ENCODE peak calls at places on chromosome 13, in six cellular contexts. O is mesendoderm, W is mesenchymal stem cell, Y is IMR-90, A is H1, P is trophoblast cell. U is an unnamed sample.
A peak's percentile ranks its signal among the peaks of the same experiment; 100 is the strongest.

GRCh38 chr13:26050568-26051230 is 1.1 kb downstream of the SHISA2 start:
- DNase-seq in P (peak; percentile 39), A (peak; percentile 80), O (peak; percentile 70), Y (no peak), W (peak; percentile 51), U (peak; percentile 30)

GRCh38 chr13:90867336-90867683 is 480.2 kb upstream of the MIR17HG start:
- DNase-seq in Y (peak; percentile 27), P (peak; percentile 57), A (peak; percentile 80), W (peak; percentile 81), O (peak; percentile 87), U (peak; percentile 64)

GRCh38 chr13:99380921-99381645 is 73.9 kb upstream of the GPR183 start:
- DNase-seq in A (peak; percentile 19), P (no peak), O (no peak), W (no peak), Y (peak; percentile 7), U (no peak)

GRCh38 chr13:61170791-61171330 is 244.8 kb downstream of the PCDH20 start:
- DNase-seq in A (no peak), P (no peak), O (no peak), Y (no peak), W (no peak), U (no peak)

GRCh38 chr13:114074671-114075315 is 57.6 kb downstream of the RASA3 start:
- DNase-seq in A (no peak), Y (no peak), P (no peak), O (no peak), W (no peak), U (no peak)

GRCh38 chr13:39244561-39245230 is 206.4 kb downstream of the NHLRC3 start:
- DNase-seq in A (no peak), Y (no peak), W (no peak), O (no peak), P (no peak), U (no peak)

GRCh38 chr13:85529216-85529590 is 270.0 kb downstream of the SLITRK6 start:
- DNase-seq in W (peak; percentile 19), Y (peak; percentile 44), A (no peak), O (peak; percentile 3), P (peak; percentile 54), U (no peak)

GRCh38 chr13:99280166-99280565 is 22.0 kb upstream of the GPR18 start:
- DNase-seq in W (peak; percentile 61), O (no peak), A (no peak), Y (no peak), P (peak; percentile 33), U (no peak)

GRCh38 chr13:65555973-65556372 is 1674.2 kb downstream of the PCDH9 start:
- DNase-seq in O (no peak), P (no peak), Y (no peak), W (no peak), A (no peak), U (no peak)

GRCh38 chr13:74036373-74036772 is 97.8 kb downstream of the KLF12 start:
- DNase-seq in W (no peak), Y (no peak), O (peak; percentile 98), P (peak; percentile 99), A (no peak), U (no peak)

GRCh38 chr13:42110410-42111155 is 62.1 kb downstream of the DGKH start:
- DNase-seq in Y (peak; percentile 82), P (peak; percentile 96), A (no peak), W (peak; percentile 89), O (peak; percentile 49), U (peak; percentile 59)

GRCh38 chr13:48234652-48235099 is 1.7 kb downstream of the ITM2B start:
- DNase-seq in P (no peak), W (peak; percentile 26), O (peak; percentile 8), Y (no peak), A (no peak), U (no peak)

GRCh38 chr13:96817336-96817941 is 176.8 kb downstream of the OXGR1 start:
- DNase-seq in Y (peak; percentile 10), O (peak; percentile 55), P (peak; percentile 57), W (peak; percentile 43), A (no peak), U (peak; percentile 23)

GRCh38 chr13:101698400-101698799 is 245.9 kb downstream of the ITGBL1 start:
- DNase-seq in Y (peak; percentile 7), O (no peak), A (no peak), W (no peak), P (no peak), U (no peak)

GRCh38 chr13:64648293-64648692 is 2581.8 kb downstream of the PCDH9 start:
- DNase-seq in P (no peak), O (no peak), A (no peak), W (no peak), Y (no peak), U (no peak)

GRCh38 chr13:64206430-64207225 is 2791.0 kb upstream of the PCDH20 start:
- DNase-seq in Y (no peak), O (peak; percentile 4), W (no peak), A (no peak), P (no peak), U (no peak)

GRCh38 chr13:34046457-34046856 is 228.5 kb downstream of the RFC3 start:
- DNase-seq in W (no peak), O (no peak), A (no peak), Y (no peak), P (no peak), U (no peak)

GRCh38 chr13:40180776-40181175 is 485.7 kb downstream of the FOXO1 start:
- DNase-seq in Y (no peak), W (no peak), O (no peak), A (no peak), P (peak; percentile 47), U (no peak)

GRCh38 chr13:40776232-40776631 is 5.2 kb upstream of the MRPS31 start:
- DNase-seq in Y (no peak), O (no peak), W (no peak), P (no peak), A (no peak), U (no peak)

GRCh38 chr13:25232937-25233515 is 54.3 kb downstream of the MTMR6 start:
- DNase-seq in P (peak; percentile 64), W (peak; percentile 33), O (peak; percentile 42), A (no peak), Y (peak; percentile 21), U (no peak)

GRCh38 chr13:112908342-112908741 is 60.7 kb upstream of the MCF2L start:
- DNase-seq in O (no peak), A (no peak), P (no peak), W (no peak), Y (no peak), U (no peak)

GRCh38 chr13:50386527-50387123 is 371.4 kb downstream of the KCNRG start:
- DNase-seq in A (no peak), W (peak; percentile 49), O (peak; percentile 22), P (no peak), Y (peak; percentile 82), U (peak; percentile 24)

DNA sequence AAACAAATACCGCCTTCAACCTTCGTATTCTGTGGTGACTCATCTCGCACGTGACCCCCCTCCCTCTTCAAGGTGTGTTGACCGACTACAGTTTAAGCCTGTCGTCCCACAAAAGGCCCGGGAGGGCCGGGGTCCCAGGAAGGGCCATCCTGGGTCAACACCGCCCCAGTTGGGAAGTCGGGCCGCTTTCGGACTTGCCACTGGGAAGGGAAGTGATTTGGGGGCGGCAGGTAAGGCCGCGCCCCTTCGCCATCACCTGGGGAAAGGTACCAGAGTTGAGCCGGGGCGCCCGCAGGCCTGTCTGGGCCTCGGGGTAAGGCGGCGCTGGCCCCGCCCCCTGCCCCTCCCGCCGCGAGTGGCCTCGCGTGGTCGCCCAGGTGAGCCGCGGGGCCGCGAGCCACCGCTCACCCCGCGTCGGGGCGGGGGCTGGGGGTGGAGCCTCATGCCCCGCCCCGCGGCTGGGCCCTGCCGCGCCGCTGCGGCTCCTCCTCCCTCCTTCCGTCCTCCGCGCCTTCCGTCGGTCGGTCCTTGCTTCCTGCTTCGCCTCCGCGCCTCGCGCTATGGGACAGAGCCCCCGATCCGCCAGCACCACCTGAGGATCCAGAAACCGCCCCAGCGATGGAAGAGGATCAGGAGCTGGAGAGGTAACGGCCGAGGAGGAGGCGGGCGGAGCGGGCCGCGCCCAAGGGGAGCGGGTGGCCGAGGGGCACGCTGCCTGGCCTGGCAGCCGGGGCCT is at the start of gene POLR1D:
- DNase-seq in A (peak; percentile 91), Y (peak; percentile 65), W (peak; percentile 76), P (peak; percentile 94), O (peak; percentile 95), U (peak; percentile 67)
- H2BK120ac ChIP-seq in A (peak within 1 kb of the TSS; percentile 45), Y (peak within 1 kb of the TSS; percentile 73), W (peak within 1 kb of the TSS; percentile 61), P (peak within 1 kb of the TSS; percentile 92), O (peak within 1 kb of the TSS; percentile 22), U (no peak within 1 kb of the TSS)

DNA sequence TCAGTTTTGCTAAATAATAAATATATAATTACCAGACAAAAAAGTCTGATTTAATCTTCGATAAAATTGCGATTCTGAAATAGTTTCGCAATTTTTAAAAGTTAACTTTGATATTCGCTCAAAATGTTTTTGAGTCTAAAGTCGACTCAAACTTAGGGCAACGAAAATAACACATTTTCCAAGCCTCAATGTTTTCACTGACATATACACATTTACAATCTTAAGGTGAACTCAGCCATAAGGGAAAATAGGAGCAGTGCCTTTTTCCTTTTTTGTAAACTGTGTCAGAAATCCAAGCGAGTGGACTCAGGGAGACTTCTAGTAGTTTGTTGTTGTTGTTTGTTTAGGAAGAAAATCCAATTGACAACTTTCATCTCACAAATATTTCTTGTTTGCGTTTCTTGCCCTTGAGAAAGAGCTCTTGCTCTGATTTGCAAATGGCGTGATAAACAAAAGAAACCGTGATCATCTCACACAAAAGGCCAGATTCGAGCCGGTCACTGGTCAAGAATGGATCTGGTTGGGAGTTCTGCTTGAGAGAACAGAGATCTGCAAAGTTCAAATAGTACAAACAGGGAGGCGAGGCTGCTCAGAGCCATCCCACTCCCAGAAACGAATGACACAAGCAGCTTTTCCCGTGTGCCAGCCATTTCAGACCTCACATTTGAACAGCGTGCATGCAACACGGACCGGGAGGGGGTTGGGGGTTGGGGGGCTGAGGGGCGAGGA is 2.1 kb downstream of the SOX21 start:
- DNase-seq in O (peak; percentile 30), W (peak; percentile 16), Y (no peak), A (no peak), P (no peak), U (no peak)
- H3K4me3 ChIP-seq in O (no peak overlapping the region), W (no peak overlapping the region), Y (no peak overlapping the region), A (peak overlapping the region; percentile 65), P (no peak overlapping the region), U (peak overlapping the region; percentile 79)

GRCh38 chr13:27201661-27202060 is 30.1 kb upstream of the USP12 start:
- DNase-seq in O (no peak), Y (peak; percentile 16), A (no peak), W (no peak), P (no peak), U (no peak)
- H2BK120ac ChIP-seq in O (no peak overlapping the region), Y (no peak overlapping the region), A (no peak overlapping the region), W (no peak overlapping the region), P (no peak overlapping the region), U (no peak overlapping the region)

DNA sequence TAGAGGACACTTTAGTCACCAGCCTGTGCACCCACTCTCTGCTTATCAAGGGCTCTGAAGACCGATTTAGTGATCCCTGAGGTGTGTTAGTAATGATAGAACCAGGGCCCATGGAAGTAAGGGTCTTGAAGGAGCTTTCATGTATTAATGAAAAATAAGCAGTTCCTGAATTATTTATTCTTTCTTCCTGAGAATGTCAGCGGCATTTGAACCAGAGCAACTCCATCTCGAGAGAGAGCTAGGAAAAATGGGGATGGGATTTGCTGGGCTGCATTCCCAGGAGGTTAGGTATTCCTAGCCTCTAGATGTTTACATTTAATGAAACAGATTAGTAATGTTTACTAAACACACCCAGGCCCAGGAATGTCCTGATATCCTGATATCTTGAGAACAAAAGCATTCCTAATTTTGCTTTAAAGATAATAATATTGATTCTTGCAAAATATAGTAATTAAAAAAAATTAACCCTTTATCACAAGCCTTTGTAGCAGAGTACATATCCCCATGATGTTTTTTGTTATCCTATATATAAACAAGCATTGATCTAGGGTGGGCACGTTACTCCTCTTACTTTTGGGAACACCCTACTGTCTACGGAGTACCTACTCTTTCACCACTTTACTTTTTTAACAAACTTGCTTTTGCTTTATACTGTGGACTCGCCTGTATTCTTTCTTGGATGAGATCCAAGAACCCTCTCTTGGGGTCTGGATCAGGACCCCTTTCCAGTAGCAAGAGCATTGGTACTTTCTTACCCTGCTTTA is 63.1 kb downstream of the COG3 start:
- DNase-seq in P (peak; percentile 70), W (peak; percentile 64), Y (peak; percentile 74), O (peak; percentile 92), A (no peak), U (no peak)
- H3K4me3 ChIP-seq in P (no peak overlapping the region), W (no peak overlapping the region), Y (no peak overlapping the region), O (no peak overlapping the region), A (no peak overlapping the region), U (no peak overlapping the region)

GRCh38 chr13:29607465-29607864 is 12.0 kb upstream of the SLC7A1 start:
- DNase-seq in P (peak; percentile 69), O (no peak), W (no peak), Y (peak; percentile 27), A (no peak), U (no peak)
- H2BK120ac ChIP-seq in P (no peak overlapping the region), O (no peak overlapping the region), W (no peak overlapping the region), Y (no peak overlapping the region), A (no peak overlapping the region), U (no peak overlapping the region)

U was measured in neuronal stem cell.